ENCODE peak calls at places on chromosomes 13 and 19, in ten cellular contexts. H is posterior vena cava; M is GM04504; W is Right ventricle myocardium superior; U is epithelial cell of esophagus; N is T-helper 2 cell; F is CD4-positive, alpha-beta T cell; P is pancreas; O is DMS 273 treated with DMSO at 0.1 percent for 48 hours; J is astrocyte of the spinal cord. Z is an unnamed sample.
A peak's percentile ranks its signal among the peaks of the same experiment; 100 is the strongest.

GRCh38 chr13:26881154-26881553 is 120.6 kb upstream of the GPR12 start:
- DNase-seq in H (no peak), M (peak; percentile 10), W (no peak), U (peak; percentile 11), N (no peak), F (no peak), P (no peak), O (no peak), J (peak; percentile 46), Z (no peak)

GRCh38 chr19:34707661-34708060 is 26.4 kb upstream of the ZNF181 start:
- DNase-seq in H (no peak), M (no peak), W (no peak), U (no peak), N (no peak), F (no peak), P (peak; percentile 72), O (no peak), J (no peak), Z (no peak)

GRCh38 chr19:41918095-41918494 is 10.2 kb downstream of the ERFL start:
- DNase-seq in H (no peak), M (no peak), W (no peak), U (no peak), N (no peak), F (no peak), P (no peak), O (no peak), J (no peak), Z (no peak)

GRCh38 chr13:57630661-57631606 is 610 bp upstream of the PCDH17 start:
- DNase-seq in H (no peak), M (no peak), W (no peak), U (peak; percentile 68), N (no peak), F (no peak), P (peak; percentile 24), O (no peak), J (peak; percentile 67), Z (no peak)

GRCh38 chr13:101915333-101915732 is 462.9 kb downstream of the ITGBL1 start:
- DNase-seq in H (no peak), M (no peak), W (no peak), U (no peak), N (no peak), F (no peak), P (no peak), O (no peak), J (no peak), Z (no peak)

GRCh38 chr13:40794414-40795368 is 5.3 kb downstream of the SLC25A15 start:
- DNase-seq in H (no peak), M (no peak), W (no peak), U (no peak), N (no peak), F (no peak), P (no peak), O (no peak), J (no peak), Z (no peak)

GRCh38 chr19:56086671-56087430 is 34.2 kb downstream of the ZNF787 start:
- DNase-seq in H (no peak), M (no peak), W (no peak), U (no peak), N (no peak), F (no peak), P (no peak), O (no peak), J (no peak), Z (no peak)

GRCh38 chr13:95002968-95003813 is 290.8 kb upstream of the SOX21 start:
- DNase-seq in H (no peak), M (no peak), W (no peak), U (no peak), N (no peak), F (no peak), P (no peak), O (no peak), J (no peak), Z (no peak)

GRCh38 chr19:44824758-44825157 is 15.9 kb downstream of the BCAM start:
- DNase-seq in H (no peak), M (no peak), W (no peak), U (no peak), N (no peak), F (no peak), P (peak; percentile 70), O (no peak), J (no peak), Z (no peak)